ENCODE peak calls at places on chromosomes 13 and 19, in eight cellular contexts. H is colonic mucosa, F is mucosa of descending colon, L is Peyer's patch, Y is fibroblast of pulmonary artery, T is astrocyte, Z is IMR-90, X is AG04450. P is an unnamed sample.

GRCh38 chr13:44249439-44249838 is 124.2 kb upstream of the SERP2 start:
- DNase-seq in Y (peak; percentile 77), Z (peak; percentile 77), L (no peak), T (peak; percentile 77), H (peak; percentile 36), X (peak; percentile 47), F (peak; percentile 41), P (no peak)

GRCh38 chr13:39556856-39557255 is 46.1 kb downstream of the LHFPL6 start:
- DNase-seq in X (no peak), F (no peak), H (no peak), Z (no peak), T (no peak), Y (no peak), L (no peak), P (no peak)

GRCh38 chr19:29485293-29485692 is 40.5 kb upstream of the VSTM2B start:
- DNase-seq in L (peak; percentile 17), T (no peak), F (no peak), H (no peak), X (no peak), Y (no peak), Z (no peak), P (no peak)

GRCh38 chr19:47540748-47541147 is 25.9 kb upstream of the NAPA start:
- DNase-seq in Z (peak; percentile 51), T (peak; percentile 12), F (no peak), Y (peak; percentile 49), L (no peak), H (no peak), X (peak; percentile 11), P (peak; percentile 40)

GRCh38 chr13:52345631-52346251 is 60.2 kb downstream of the THSD1 start:
- DNase-seq in F (no peak), H (no peak), L (no peak), X (no peak), Y (no peak), T (no peak), Z (peak; percentile 21), P (no peak)

GRCh38 chr13:94710881-94711560 is 1.3 kb downstream of the SOX21 start:
- DNase-seq in L (no peak), F (peak; percentile 37), Y (no peak), T (no peak), X (no peak), Z (no peak), H (no peak), P (peak; percentile 21)

GRCh38 chr19:15332311-15332996 is at the start of gene BRD4:
- DNase-seq in L (peak; percentile 86), F (peak; percentile 85), H (peak; percentile 79), Z (peak; percentile 42), T (no peak), Y (peak; percentile 50), X (no peak), P (peak; percentile 81)

GRCh38 chr13:97211357-97211756 is 10.8 kb upstream of the MBNL2 start:
- DNase-seq in T (peak; percentile 67), H (no peak), L (no peak), X (no peak), F (no peak), Y (no peak), Z (peak; percentile 48), P (no peak)

GRCh38 chr13:40102854-40103253 is 447.4 kb downstream of the COG6 start:
- DNase-seq in Z (peak; percentile 65), Y (peak; percentile 90), H (no peak), T (peak; percentile 98), L (no peak), F (no peak), X (peak; percentile 26), P (no peak)

GRCh38 chr13:90792335-90792734 is 555.2 kb upstream of the MIR17HG start:
- DNase-seq in L (no peak), X (no peak), T (peak; percentile 6), Z (no peak), F (no peak), H (no peak), Y (no peak), P (no peak)

GRCh38 chr13:91621161-91621560 is 222.7 kb downstream of the GPC5 start:
- DNase-seq in L (no peak), F (no peak), Y (no peak), H (no peak), Z (no peak), X (no peak), T (no peak), P (no peak)

GRCh38 chr19:1987197-1988187 is 28.0 kb downstream of the BTBD2 start:
- DNase-seq in Z (no peak), T (no peak), L (no peak), Y (no peak), H (no peak), X (no peak), F (no peak), P (no peak)

GRCh38 chr13:94478913-94479312 is 569 bp downstream of the DCT start:
- DNase-seq in F (no peak), X (no peak), T (no peak), Z (no peak), L (no peak), H (no peak), Y (no peak), P (no peak)

GRCh38 chr19:17405250-17406038 is at the start of gene BST2:
- DNase-seq in X (no peak), L (peak; percentile 81), H (peak; percentile 38), T (peak; percentile 39), F (peak; percentile 53), Y (peak; percentile 59), Z (peak; percentile 37), P (peak; percentile 95)

GRCh38 chr13:21676611-21677021 is 5.7 kb downstream of the FGF9 start:
- DNase-seq in Y (no peak), T (no peak), H (peak; percentile 59), X (no peak), Z (no peak), F (peak; percentile 65), L (peak; percentile 63), P (no peak)

GRCh38 chr19:1379126-1379905 is 4.4 kb upstream of the NDUFS7 start:
- DNase-seq in Z (no peak), F (no peak), T (no peak), Y (no peak), X (no peak), H (no peak), L (no peak), P (no peak)

GRCh38 chr13:44331446-44331845 is 42.2 kb upstream of the SERP2 start:
- DNase-seq in Z (no peak), L (no peak), T (peak; percentile 49), X (no peak), Y (peak; percentile 48), F (no peak), H (no peak), P (no peak)

GRCh38 chr19:35460608-35461007 is 12.6 kb downstream of the FFAR2 start:
- DNase-seq in L (no peak), X (no peak), H (no peak), Z (no peak), F (no peak), T (no peak), Y (no peak), P (peak; percentile 27)

GRCh38 chr13:59625121-59625520 is 538.6 kb downstream of the DIAPH3 start:
- DNase-seq in X (no peak), Z (no peak), T (no peak), Y (no peak), F (no peak), H (no peak), L (no peak), P (no peak)

GRCh38 chr19:16262618-16263017 is 62.0 kb upstream of the KLF2 start:
- DNase-seq in L (peak; percentile 59), X (no peak), Y (peak; percentile 29), Z (no peak), T (no peak), F (peak; percentile 49), H (peak; percentile 72), P (no peak)

GRCh38 chr19:18401580-18402112 is 4.2 kb upstream of the LRRC25 start:
- DNase-seq in Z (peak; percentile 69), X (no peak), H (peak; percentile 89), L (peak; percentile 89), Y (peak; percentile 71), F (peak; percentile 76), T (peak; percentile 39), P (peak; percentile 81)

GRCh38 chr19:49498475-49498874 is 2.2 kb downstream of the RPS11 start:
- DNase-seq in X (no peak), T (no peak), Z (no peak), L (no peak), F (no peak), H (no peak), Y (no peak), P (no peak)
- H3K4me3 ChIP-seq in X (no peak overlapping the region), T (peak overlapping the region; percentile 98), Z (no peak overlapping the region), L (no peak overlapping the region), F (no peak overlapping the region), H (no peak overlapping the region), Y (peak overlapping the region; percentile 5), P (peak overlapping the region; percentile 92)

GRCh38 chr13:113561417-113562084 is 23.0 kb upstream of the TFDP1 start:
- DNase-seq in X (no peak), Y (no peak), L (no peak), Z (no peak), F (no peak), H (peak; percentile 6), T (no peak), P (no peak)

GRCh38 chr13:113560645-113561416 is 23.7 kb upstream of the TFDP1 start:
- DNase-seq in Z (no peak), T (no peak), F (no peak), H (peak; percentile 16), X (no peak), L (no peak), Y (no peak), P (no peak)

GRCh38 chr13:113562866-113563265 is 21.7 kb upstream of the TFDP1 start:
- DNase-seq in F (no peak), X (no peak), Y (no peak), Z (no peak), T (no peak), L (no peak), H (peak; percentile 12), P (no peak)

GRCh38 chr13:113559901-113560644 is 24.5 kb upstream of the TFDP1 start:
- DNase-seq in F (no peak), Y (no peak), T (no peak), Z (no peak), L (no peak), H (peak; percentile 11), X (no peak), P (no peak)

GRCh38 chr13:113562085-113562749 is 22.3 kb upstream of the TFDP1 start:
- DNase-seq in Z (peak; percentile 76), H (peak; percentile 61), F (peak; percentile 71), Y (peak; percentile 80), T (peak; percentile 61), L (no peak), X (peak; percentile 48), P (peak; percentile 58)
- TF ChIP-seq CTCF in Z (peak; percentile 90), H (no peak), F (peak; percentile 13), Y (peak; percentile 90), T (peak; percentile 77), L (peak; percentile 51), X (peak; percentile 91), P (peak; percentile 68)

DNA sequence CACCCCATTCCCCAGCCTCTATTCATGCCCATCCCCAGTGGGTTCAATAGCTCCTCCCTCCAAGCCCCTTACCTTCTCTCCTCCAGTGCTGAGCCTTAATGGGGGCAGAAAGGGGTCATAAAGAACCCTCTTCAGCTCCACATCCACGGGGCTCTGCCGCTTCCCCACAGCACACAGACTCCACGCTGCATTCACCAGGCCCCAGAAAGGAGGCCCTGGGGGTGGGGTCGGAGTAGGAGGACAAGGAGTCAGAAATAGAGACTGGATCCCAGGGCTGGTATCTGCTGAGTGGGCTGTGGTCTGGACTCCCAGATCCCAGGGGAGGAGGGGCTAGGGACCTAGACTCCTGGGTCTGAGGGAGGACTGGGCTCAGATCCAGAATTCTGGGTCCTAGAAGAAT is 1.6 kb downstream of the CA11 start:
- DNase-seq in X (no peak), F (no peak), H (no peak), Z (no peak), L (no peak), Y (no peak), T (no peak), P (no peak)
- H3K4me3 ChIP-seq in X (no peak overlapping the region), F (no peak overlapping the region), H (no peak overlapping the region), Z (no peak overlapping the region), L (no peak overlapping the region), Y (peak overlapping the region; percentile 60), T (no peak overlapping the region), P (no peak overlapping the region)

GRCh38 chr13:42354246-42355117 is 82.5 kb downstream of the AKAP11 start:
- DNase-seq in F (no peak), X (peak; percentile 20), Z (peak; percentile 48), Y (peak; percentile 73), H (no peak), T (peak; percentile 91), L (peak; percentile 61), P (peak; percentile 76)
- TF ChIP-seq CTCF in F (no peak), X (peak; percentile 19), Z (no peak), Y (peak; percentile 34), H (no peak), T (peak; percentile 6), L (peak; percentile 11), P (peak; percentile 37)